ENCODE peak calls at places on chromosome 5, in four cellular contexts. P, N, T and A are unnamed samples.

GRCh38 chr5:55151923-55152842 is 7.8 kb upstream of the GPX8 start:
- DNase-seq in T (no peak), N (no peak), P (no peak), A (no peak)

GRCh38 chr5:40716000-40716399 is 36.3 kb downstream of the PTGER4 start:
- DNase-seq in P (no peak), T (peak; percentile 3), N (no peak), A (no peak)

GRCh38 chr5:173888473-173889135 is 455 bp downstream of the CPEB4 start:
- DNase-seq in N (no peak), T (no peak), P (no peak), A (no peak)

GRCh38 chr5:2196989-2197531 is 314.3 kb upstream of the IRX4 start:
- DNase-seq in N (no peak), P (peak; percentile 22), T (no peak), A (no peak)

GRCh38 chr5:115028557-115028956 is 141.2 kb downstream of the TRIM36 start:
- DNase-seq in N (no peak), T (no peak), P (no peak), A (no peak)

GRCh38 chr5:23445573-23445972 is 61.8 kb upstream of the PRDM9 start:
- DNase-seq in N (no peak), T (no peak), P (no peak), A (no peak)

GRCh38 chr5:91456928-91457571 is 73.9 kb upstream of the ARRDC3 start:
- DNase-seq in P (no peak), N (no peak), T (no peak), A (no peak)

GRCh38 chr5:158039441-158039840 is 180.5 kb upstream of the CLINT1 start:
- DNase-seq in N (no peak), T (no peak), P (no peak), A (no peak)

GRCh38 chr5:118980438-118980837 is 7.9 kb downstream of the DTWD2 start:
- DNase-seq in P (no peak), N (no peak), T (no peak), A (no peak)

GRCh38 chr5:69276422-69277174 is 41.9 kb downstream of the CDK7 start:
- DNase-seq in P (no peak), N (no peak), T (no peak), A (no peak)

GRCh38 chr5:173535976-173536639 is 80.3 kb downstream of the BOD1 start:
- DNase-seq in T (no peak), N (no peak), P (no peak), A (no peak)

GRCh38 chr5:133242221-133242835 is 190.5 kb downstream of the HSPA4 start:
- DNase-seq in N (no peak), T (no peak), P (no peak), A (no peak)

GRCh38 chr5:58778888-58779287 is 196.0 kb downstream of the RAB3C start:
- DNase-seq in P (no peak), T (no peak), N (no peak), A (no peak)

GRCh38 chr5:176739461-176740051 is 70.8 kb upstream of the UNC5A start:
- DNase-seq in N (no peak), T (no peak), P (peak; percentile 23), A (no peak)

GRCh38 chr5:95761771-95762680 is 30.9 kb downstream of the RHOBTB3 start:
- DNase-seq in P (no peak), T (no peak), N (no peak), A (no peak)

GRCh38 chr5:12023614-12024241 is 119.5 kb upstream of the CTNND2 start:
- DNase-seq in N (no peak), P (no peak), T (no peak), A (no peak)

GRCh38 chr5:177336112-177336511 is 15.4 kb downstream of the LMAN2 start:
- DNase-seq in T (no peak), P (no peak), N (no peak), A (no peak)

GRCh38 chr5:160508780-160509361 is 87.2 kb downstream of the PTTG1 start:
- DNase-seq in T (peak; percentile 14), N (peak; percentile 75), P (peak; percentile 73), A (no peak)

GRCh38 chr5:99644822-99645221 is 716.0 kb upstream of the CHD1 start:
- DNase-seq in N (no peak), P (no peak), T (no peak), A (no peak)